ENCODE peak calls at places on chromosomes 4 and X, in four cellular contexts. One of them, this sample, is unnamed.

GRCh38 chr4:96352051-96352517 is 512.2 kb downstream of the PDHA2 start:
- DNase-seq in A172: peak; percentile 36
- DNase-seq in brain microvascular endothelial cell: peak; percentile 34
- DNase-seq in NCI-H510A: no peak
- DNase-seq in this sample: no peak

GRCh38 chrX:48715876-48716502 is 19.5 kb downstream of the SUV39H1 start:
- DNase-seq in A172: no peak
- DNase-seq in brain microvascular endothelial cell: no peak
- DNase-seq in NCI-H510A: no peak
- DNase-seq in this sample: no peak

GRCh38 chrX:104921606-104922205 is 298.8 kb downstream of the TEX13A start:
- DNase-seq in A172: no peak
- DNase-seq in brain microvascular endothelial cell: no peak
- DNase-seq in NCI-H510A: no peak
- DNase-seq in this sample: no peak

GRCh38 chr4:180285796-180286195 is 1957.4 kb upstream of the TENM3 start:
- DNase-seq in A172: no peak
- DNase-seq in brain microvascular endothelial cell: no peak
- DNase-seq in NCI-H510A: no peak
- DNase-seq in this sample: no peak

GRCh38 chr4:101020956-101021355 is 326.4 kb downstream of the PPP3CA start:
- DNase-seq in A172: peak; percentile 62
- DNase-seq in brain microvascular endothelial cell: peak; percentile 32
- DNase-seq in NCI-H510A: no peak
- DNase-seq in this sample: no peak

GRCh38 chr4:163148466-163149336 is 18.0 kb downstream of the NAF1 start:
- DNase-seq in A172: no peak
- DNase-seq in brain microvascular endothelial cell: no peak
- DNase-seq in NCI-H510A: no peak
- DNase-seq in this sample: no peak

GRCh38 chr4:163939597-163939996 is 445.1 kb downstream of the TMA16 start:
- DNase-seq in A172: no peak
- DNase-seq in brain microvascular endothelial cell: no peak
- DNase-seq in NCI-H510A: no peak
- DNase-seq in this sample: no peak

GRCh38 chrX:81412428-81412827 is 210.5 kb downstream of the SH3BGRL start:
- DNase-seq in A172: no peak
- DNase-seq in brain microvascular endothelial cell: no peak
- DNase-seq in NCI-H510A: no peak
- DNase-seq in this sample: no peak

GRCh38 chrX:13033193-13033592 is 11.2 kb downstream of the FAM9C start:
- DNase-seq in A172: no peak
- DNase-seq in brain microvascular endothelial cell: no peak
- DNase-seq in NCI-H510A: no peak
- DNase-seq in this sample: no peak

GRCh38 chr4:174553828-174554227 is 31.5 kb upstream of the HPGD start:
- DNase-seq in A172: peak; percentile 18
- DNase-seq in brain microvascular endothelial cell: no peak
- DNase-seq in NCI-H510A: no peak
- DNase-seq in this sample: no peak

GRCh38 chr4:81562093-81562492 is 90.4 kb upstream of the RASGEF1B start:
- DNase-seq in A172: no peak
- DNase-seq in brain microvascular endothelial cell: no peak
- DNase-seq in NCI-H510A: no peak
- DNase-seq in this sample: no peak

GRCh38 chr4:177583000-177583399 is 140.8 kb upstream of the AGA start:
- DNase-seq in A172: peak; percentile 5
- DNase-seq in brain microvascular endothelial cell: no peak
- DNase-seq in NCI-H510A: no peak
- DNase-seq in this sample: no peak

GRCh38 chr4:11710484-11710883 is 281.8 kb upstream of the HS3ST1 start:
- DNase-seq in A172: no peak
- DNase-seq in brain microvascular endothelial cell: no peak
- DNase-seq in NCI-H510A: no peak
- DNase-seq in this sample: no peak

GRCh38 chr4:163042306-163042705 is 124.4 kb downstream of the NAF1 start:
- DNase-seq in A172: no peak
- DNase-seq in brain microvascular endothelial cell: no peak
- DNase-seq in NCI-H510A: no peak
- DNase-seq in this sample: no peak

GRCh38 chr4:24980064-24980690 is 50.6 kb downstream of the LGI2 start:
- DNase-seq in A172: peak; percentile 56
- DNase-seq in brain microvascular endothelial cell: peak; percentile 59
- DNase-seq in NCI-H510A: no peak
- DNase-seq in this sample: peak; percentile 39

GRCh38 chr4:757111-757510 is 51.5 kb downstream of the PCGF3 start:
- DNase-seq in A172: no peak
- DNase-seq in brain microvascular endothelial cell: no peak
- DNase-seq in NCI-H510A: no peak
- DNase-seq in this sample: no peak

GRCh38 chr4:76199664-76200211 is 13.9 kb downstream of the SCARB2 start:
- DNase-seq in A172: no peak
- DNase-seq in brain microvascular endothelial cell: peak; percentile 33
- DNase-seq in NCI-H510A: no peak
- DNase-seq in this sample: no peak

GRCh38 chr4:1939664-1940509 is 68.7 kb downstream of the NSD2 start:
- DNase-seq in A172: peak; percentile 72
- DNase-seq in brain microvascular endothelial cell: peak; percentile 83
- DNase-seq in NCI-H510A: no peak
- DNase-seq in this sample: peak; percentile 79

GRCh38 chrX:46634577-46634976 is 61.0 kb downstream of the CHST7 start:
- DNase-seq in A172: no peak
- DNase-seq in brain microvascular endothelial cell: no peak
- DNase-seq in NCI-H510A: no peak
- DNase-seq in this sample: no peak

GRCh38 chrX:41406211-41406610 is 40.9 kb upstream of the NYX start:
- DNase-seq in A172: peak; percentile 29
- DNase-seq in brain microvascular endothelial cell: no peak
- DNase-seq in NCI-H510A: no peak
- DNase-seq in this sample: no peak

GRCh38 chr4:166012129-166013078 is 139.4 kb downstream of the TLL1 start:
- DNase-seq in A172: peak; percentile 23
- DNase-seq in brain microvascular endothelial cell: no peak
- DNase-seq in NCI-H510A: no peak
- DNase-seq in this sample: no peak

GRCh38 chr4:124713213-124713592 is 671 bp upstream of the ANKRD50 start:
- DNase-seq in A172: peak; percentile 78
- DNase-seq in brain microvascular endothelial cell: peak; percentile 64
- DNase-seq in NCI-H510A: peak; percentile 50
- DNase-seq in this sample: peak; percentile 23

GRCh38 chr4:56909083-56909981 is 1.6 kb downstream of the REST start:
- DNase-seq in A172: peak; percentile 26
- DNase-seq in brain microvascular endothelial cell: peak; percentile 47
- DNase-seq in NCI-H510A: no peak
- DNase-seq in this sample: no peak

GRCh38 chrX:8520791-8521190 is 56.2 kb downstream of the VCX3B start:
- DNase-seq in A172: no peak
- DNase-seq in brain microvascular endothelial cell: no peak
- DNase-seq in NCI-H510A: no peak
- DNase-seq in this sample: no peak

GRCh38 chrX:47202877-47203276 is 9.2 kb downstream of the UBA1 start:
- DNase-seq in A172: no peak
- DNase-seq in brain microvascular endothelial cell: no peak
- DNase-seq in NCI-H510A: no peak
- DNase-seq in this sample: no peak

GRCh38 chr4:4837921-4838601 is 21.4 kb upstream of the MSX1 start:
- DNase-seq in A172: no peak
- DNase-seq in brain microvascular endothelial cell: no peak
- DNase-seq in NCI-H510A: no peak
- DNase-seq in this sample: no peak

GRCh38 chrX:132181364-132181763 is 37.9 kb downstream of the RAP2C start:
- DNase-seq in A172: no peak
- DNase-seq in brain microvascular endothelial cell: no peak
- DNase-seq in NCI-H510A: no peak
- DNase-seq in this sample: no peak

GRCh38 chr4:5912614-5913019 is 19.7 kb upstream of the CRMP1 start:
- DNase-seq in A172: no peak
- DNase-seq in brain microvascular endothelial cell: no peak
- DNase-seq in NCI-H510A: no peak
- DNase-seq in this sample: no peak

GRCh38 chrX:68843992-68844391 is 15.2 kb downstream of the EFNB1 start:
- DNase-seq in A172: no peak
- DNase-seq in brain microvascular endothelial cell: no peak
- DNase-seq in NCI-H510A: no peak
- DNase-seq in this sample: no peak

GRCh38 chr4:177293208-177294018 is 16.3 kb upstream of the NEIL3 start:
- DNase-seq in A172: no peak
- DNase-seq in brain microvascular endothelial cell: no peak
- DNase-seq in NCI-H510A: no peak
- DNase-seq in this sample: no peak

GRCh38 chrX:10012776-10013175 is 45.6 kb downstream of the CLDN34 start:
- DNase-seq in A172: no peak
- DNase-seq in brain microvascular endothelial cell: no peak
- DNase-seq in NCI-H510A: no peak
- DNase-seq in this sample: no peak

GRCh38 chrX:120794525-120794975 is 81.1 kb downstream of the CT47B1 start:
- DNase-seq in A172: no peak
- DNase-seq in brain microvascular endothelial cell: peak; percentile 45
- DNase-seq in NCI-H510A: no peak
- DNase-seq in this sample: no peak